ENCODE peak calls at places on chromosomes 7 and 10, in seven cellular contexts. D, P, A, N, K, M and X are unnamed samples.

GRCh38 chr10:13949844-13950542 is 363.2 kb downstream of the PRPF18 start:
- DNase-seq in K (no peak), N (no peak), M (no peak), A (no peak), D (no peak), P (no peak), X (no peak)

GRCh38 chr10:27998178-27998953 is 513 bp downstream of the ODAD2 start:
- DNase-seq in P (no peak), N (peak), M (peak), D (peak), A (peak), K (no peak), X (no peak)

GRCh38 chr10:28761084-28761875 is 84.0 kb downstream of the BAMBI start:
- DNase-seq in N (no peak), A (no peak), K (no peak), P (peak), D (no peak), M (no peak), X (no peak)

GRCh38 chr10:17068953-17069352 is 60.7 kb downstream of the CUBN start:
- DNase-seq in K (no peak), A (no peak), P (no peak), M (no peak), N (no peak), D (no peak), X (no peak)

GRCh38 chr7:86313842-86314241 is 329.9 kb upstream of the GRM3 start:
- DNase-seq in N (no peak), P (no peak), K (no peak), A (no peak), M (no peak), D (no peak), X (no peak)

GRCh38 chr10:48446785-48447184 is 140.3 kb downstream of the MAPK8 start:
- DNase-seq in M (no peak), K (no peak), A (no peak), P (no peak), D (no peak), N (no peak), X (peak)

GRCh38 chr7:124536156-124536762 is 229.3 kb downstream of the GPR37 start:
- DNase-seq in A (no peak), K (no peak), P (no peak), D (no peak), M (no peak), N (no peak), X (no peak)

GRCh38 chr7:157875230-157876179 is 538.7 kb downstream of the DNAJB6 start:
- DNase-seq in P (peak), M (peak), D (peak), A (peak), N (peak), K (peak), X (no peak)

GRCh38 chr10:122181901-122182799 is 88.9 kb upstream of the BTBD16 start:
- DNase-seq in N (no peak), P (no peak), M (no peak), K (no peak), D (no peak), A (no peak), X (no peak)

GRCh38 chr10:28207799-28208198 is 95.1 kb downstream of the MPP7 start:
- DNase-seq in P (no peak), K (no peak), N (no peak), A (no peak), M (no peak), D (no peak), X (no peak)

GRCh38 chr7:30905078-30906012 is 6.3 kb upstream of the AQP1 start:
- DNase-seq in N (no peak), A (no peak), P (no peak), K (no peak), M (no peak), D (no peak), X (no peak)

GRCh38 chr7:134777470-134777869 is 2.0 kb upstream of the CALD1 start:
- DNase-seq in A (no peak), P (no peak), M (no peak), D (no peak), N (no peak), K (no peak), X (no peak)

GRCh38 chr7:78649976-78650375 is 803.5 kb downstream of the MAGI2 start:
- DNase-seq in N (no peak), K (no peak), M (no peak), P (no peak), A (no peak), D (no peak), X (no peak)

GRCh38 chr10:107865691-107866090 is 701.2 kb upstream of the SORCS1 start:
- DNase-seq in D (no peak), K (no peak), P (no peak), N (no peak), M (no peak), A (no peak), X (no peak)

GRCh38 chr7:127587663-127588018 is 570 bp upstream of the ARF5 start:
- DNase-seq in N (peak), P (no peak), K (no peak), D (no peak), M (no peak), A (no peak), X (no peak)

GRCh38 chr7:92810242-92810611 is 26.1 kb downstream of the CDK6 start:
- DNase-seq in A (no peak), D (no peak), P (no peak), N (no peak), K (no peak), M (no peak), X (no peak)

GRCh38 chr7:18995811-18996400 is 121.5 kb downstream of the TWIST1 start:
- DNase-seq in A (no peak), K (no peak), D (no peak), N (no peak), P (no peak), M (no peak), X (no peak)

GRCh38 chr10:118412132-118412531 is 70.0 kb upstream of the FAM204A start:
- DNase-seq in M (no peak), D (no peak), A (no peak), P (no peak), N (no peak), K (no peak), X (no peak)

GRCh38 chr10:61669161-61669755 is 6.5 kb downstream of the CABCOCO1 start:
- DNase-seq in A (no peak), P (no peak), D (no peak), M (no peak), K (no peak), N (no peak), X (no peak)

GRCh38 chr10:77245953-77246352 is 391.7 kb downstream of the KCNMA1 start:
- DNase-seq in N (no peak), A (no peak), D (no peak), M (no peak), P (peak), K (no peak), X (no peak)

GRCh38 chr10:72177454-72177853 is 38.4 kb upstream of the ANAPC16 start:
- DNase-seq in P (no peak), A (no peak), D (no peak), N (no peak), M (no peak), K (no peak), X (no peak)

GRCh38 chr7:115511330-115511729 is 519.2 kb downstream of the TFEC start:
- DNase-seq in A (no peak), M (no peak), K (no peak), P (no peak), D (no peak), N (no peak), X (no peak)

GRCh38 chr7:134995239-134996096 is 9.2 kb downstream of the AGBL3 start:
- DNase-seq in A (no peak), M (no peak), P (no peak), D (peak), N (no peak), K (no peak), X (no peak)

GRCh38 chr7:82521906-82522445 is 78.4 kb upstream of the CACNA2D1 start:
- DNase-seq in K (no peak), P (no peak), N (no peak), D (no peak), A (no peak), M (no peak), X (no peak)

GRCh38 chr7:105623906-105624305 is 42.6 kb upstream of the EFCAB10 start:
- DNase-seq in K (no peak), P (no peak), M (no peak), N (no peak), A (no peak), D (no peak), X (no peak)

GRCh38 chr10:88989824-88990527 is 622 bp upstream of the FAS start:
- DNase-seq in P (no peak), N (no peak), K (no peak), A (no peak), M (no peak), D (peak), X (no peak)

GRCh38 chr7:157984138-157984913 is 603.3 kb downstream of the PTPRN2 start:
- DNase-seq in N (no peak), M (no peak), D (no peak), P (no peak), A (no peak), K (no peak), X (no peak)